ENCODE peak calls at places on chromosomes 5 and 9, in six cellular contexts. V is upper lobe of right lung, U is GM10248, J is H1, D is omental fat pad, Q is brain microvascular endothelial cell. A is an unnamed sample.

GRCh38 chr5:95655575-95655974 is 9.0 kb downstream of the RFESD start:
- DNase-seq in V (no peak), U (no peak), J (no peak), D (no peak), Q (no peak), A (no peak)

GRCh38 chr5:14322437-14323187 is 179.5 kb downstream of the TRIO start:
- DNase-seq in V (no peak), U (no peak), J (no peak), D (no peak), Q (no peak), A (no peak)

GRCh38 chr5:144275329-144275728 is 104.7 kb downstream of the KCTD16 start:
- DNase-seq in V (no peak), U (no peak), J (no peak), D (no peak), Q (no peak), A (no peak)

GRCh38 chr5:170519500-170519899 is 15.7 kb downstream of the KCNIP1 start:
- DNase-seq in V (no peak), U (no peak), J (no peak), D (no peak), Q (no peak), A (no peak)

GRCh38 chr9:110148384-110148783 is 59.6 kb downstream of the C9orf152 start:
- DNase-seq in V (no peak), U (peak; percentile 58), J (no peak), D (no peak), Q (no peak), A (no peak)

GRCh38 chr5:172943283-172943841 is 15.9 kb upstream of the RPL26L1 start:
- DNase-seq in V (peak; percentile 51), U (no peak), J (no peak), D (no peak), Q (peak; percentile 87), A (no peak)

GRCh38 chr5:54673523-54674225 is 156.1 kb downstream of the SNX18 start:
- DNase-seq in V (peak; percentile 73), U (no peak), J (no peak), D (no peak), Q (peak; percentile 71), A (peak; percentile 44)

GRCh38 chr5:147751-148150 is 43.5 kb upstream of the LRRC14B start:
- DNase-seq in V (no peak), U (no peak), J (no peak), D (no peak), Q (no peak), A (no peak)

GRCh38 chr5:171951218-171951617 is 55.2 kb downstream of the FBXW11 start:
- DNase-seq in V (no peak), U (no peak), J (no peak), D (no peak), Q (no peak), A (no peak)

GRCh38 chr9:123401879-123402513 is 46.0 kb downstream of the CRB2 start:
- DNase-seq in V (no peak), U (peak; percentile 66), J (no peak), D (no peak), Q (peak; percentile 40), A (no peak)

GRCh38 chr5:149857499-149857898 is 87.1 kb downstream of the PDE6A start:
- DNase-seq in V (peak; percentile 74), U (no peak), J (no peak), D (peak; percentile 46), Q (peak; percentile 27), A (peak; percentile 79)

GRCh38 chr5:114418546-114419388 is 56.9 kb downstream of the KCNN2 start:
- DNase-seq in V (no peak), U (peak; percentile 21), J (no peak), D (no peak), Q (no peak), A (no peak)

GRCh38 chr9:135989722-135990467 is 28.7 kb upstream of the UBAC1 start:
- DNase-seq in V (peak; percentile 76), U (no peak), J (no peak), D (no peak), Q (no peak), A (peak; percentile 70)

GRCh38 chr5:54518146-54519082 is 855 bp downstream of the SNX18 start:
- DNase-seq in V (peak; percentile 86), U (peak; percentile 58), J (no peak), D (no peak), Q (no peak), A (peak; percentile 70)

GRCh38 chr9:129962889-129963703 is 79.9 kb downstream of the FNBP1 start:
- DNase-seq in V (peak; percentile 57), U (peak; percentile 71), J (no peak), D (no peak), Q (peak; percentile 59), A (peak; percentile 55)

GRCh38 chr9:18622186-18622836 is 148.4 kb downstream of the ADAMTSL1 start:
- DNase-seq in V (no peak), U (no peak), J (no peak), D (no peak), Q (no peak), A (no peak)

GRCh38 chr9:95822583-95823431 is 52.7 kb upstream of the ERCC6L2 start:
- DNase-seq in V (no peak), U (peak; percentile 75), J (no peak), D (no peak), Q (peak; percentile 89), A (no peak)

GRCh38 chr9:2418619-2419018 is 203.0 kb upstream of the VLDLR start:
- DNase-seq in V (no peak), U (no peak), J (no peak), D (no peak), Q (peak; percentile 39), A (no peak)

GRCh38 chr9:37197158-37198033 is 77.0 kb downstream of the ZCCHC7 start:
- DNase-seq in V (no peak), U (peak; percentile 29), J (no peak), D (no peak), Q (peak; percentile 65), A (no peak)

GRCh38 chr5:116652903-116653302 is 78.3 kb upstream of the SEMA6A start:
- DNase-seq in V (no peak), U (no peak), J (no peak), D (no peak), Q (no peak), A (no peak)

GRCh38 chr9:76817489-76817888 is 53.3 kb downstream of the PCA3 start:
- DNase-seq in V (no peak), U (no peak), J (no peak), D (no peak), Q (peak; percentile 63), A (no peak)

GRCh38 chr9:75418518-75418917 is 330.2 kb downstream of the OSTF1 start:
- DNase-seq in V (no peak), U (no peak), J (no peak), D (no peak), Q (no peak), A (no peak)

GRCh38 chr9:37730256-37730655 is 23.3 kb upstream of the TRMT10B start:
- DNase-seq in V (no peak), U (no peak), J (no peak), D (no peak), Q (no peak), A (no peak)

GRCh38 chr9:120402741-120403542 is 177.0 kb downstream of the CDK5RAP2 start:
- DNase-seq in V (no peak), U (no peak), J (no peak), D (no peak), Q (peak; percentile 98), A (no peak)

GRCh38 chr9:86355814-86356213 is 1.6 kb upstream of the TUT7 start:
- DNase-seq in V (no peak), U (no peak), J (no peak), D (no peak), Q (no peak), A (no peak)

GRCh38 chr9:86359480-86359879 is 5.3 kb upstream of the TUT7 start:
- DNase-seq in V (no peak), U (no peak), J (no peak), D (no peak), Q (no peak), A (no peak)

GRCh38 chr9:86357091-86357866 is 3.1 kb upstream of the TUT7 start:
- DNase-seq in V (no peak), U (no peak), J (no peak), D (no peak), Q (no peak), A (no peak)

DNA sequence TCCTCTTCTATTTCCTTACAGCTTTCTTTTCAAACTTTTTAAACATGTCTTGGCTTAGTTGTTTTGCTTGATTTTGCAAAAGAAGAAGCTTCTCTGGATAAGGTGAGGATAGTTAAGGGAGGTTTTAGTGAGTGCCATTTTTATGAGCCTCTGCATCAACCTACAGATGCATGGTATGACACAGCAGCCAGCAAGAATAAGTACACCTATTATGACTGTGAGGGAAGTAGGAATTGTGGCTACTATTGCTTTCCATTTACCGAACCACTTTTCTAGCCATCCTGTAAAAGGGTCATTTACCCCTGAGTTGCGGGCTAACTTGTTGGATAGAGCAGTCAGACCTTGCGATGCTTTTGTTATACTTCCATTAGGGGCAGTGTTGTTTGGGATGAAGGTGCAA is 7.0 kb upstream of the TUT7 start:
- DNase-seq in V (no peak), U (no peak), J (no peak), D (no peak), Q (no peak), A (no peak)
- TF ChIP-seq CTCF in V (no peak), U (no peak), J (no peak), D (no peak), Q (no peak), A (no peak)

GRCh38 chr5:154543380-154543779 is 65.4 kb upstream of the HAND1 start:
- DNase-seq in V (no peak), U (no peak), J (no peak), D (no peak), Q (peak; percentile 25), A (no peak)

GRCh38 chr5:154540600-154540999 is 62.6 kb upstream of the HAND1 start:
- DNase-seq in V (no peak), U (no peak), J (no peak), D (no peak), Q (no peak), A (no peak)

GRCh38 chr5:154542581-154542980 is 64.6 kb upstream of the HAND1 start:
- DNase-seq in V (no peak), U (no peak), J (no peak), D (no peak), Q (no peak), A (no peak)

GRCh38 chr5:154542000-154542399 is 64.0 kb upstream of the HAND1 start:
- DNase-seq in V (no peak), U (no peak), J (no peak), D (no peak), Q (no peak), A (no peak)

DNA sequence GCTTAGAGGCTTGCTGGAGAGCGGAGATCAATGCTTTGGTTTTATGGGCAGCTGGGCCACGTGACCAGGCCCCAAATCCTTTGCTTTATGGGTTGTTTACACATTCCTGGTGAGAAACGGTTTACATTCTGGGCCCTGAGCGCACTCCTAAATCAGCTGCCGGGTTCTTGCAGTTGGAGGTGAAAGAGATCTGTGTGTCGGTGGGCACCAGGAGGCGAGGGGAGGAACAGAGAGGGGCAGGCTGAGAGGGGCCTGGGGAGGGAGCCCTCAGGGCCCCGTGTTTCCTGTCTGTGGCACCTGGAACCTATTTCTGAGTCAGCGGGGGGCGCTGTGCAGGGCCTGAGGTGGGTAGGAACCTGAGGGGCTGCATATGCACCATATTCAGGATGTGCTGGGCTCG is 63.5 kb upstream of the HAND1 start:
- DNase-seq in V (no peak), U (no peak), J (no peak), D (no peak), Q (no peak), A (no peak)
- TF ChIP-seq CTCF in V (peak; percentile 20), U (no peak), J (peak; percentile 59), D (no peak), Q (peak; percentile 57), A (no peak)

GRCh38 chr5:147559725-147560124 is 49.9 kb upstream of the DPYSL3 start:
- DNase-seq in V (no peak), U (no peak), J (no peak), D (no peak), Q (no peak), A (no peak)
- TF ChIP-seq CTCF in V (no peak), U (no peak), J (peak; percentile 30), D (no peak), Q (peak; percentile 45), A (no peak)

GRCh38 chr5:83714780-83715179 is 5.9 kb downstream of the HAPLN1 start:
- DNase-seq in V (no peak), U (no peak), J (no peak), D (no peak), Q (no peak), A (no peak)
- TF ChIP-seq CTCF in V (no peak), U (no peak), J (no peak), D (no peak), Q (no peak), A (no peak)